ENCODE peak calls at places on chromosomes 16 and 17, in six cellular contexts. H is spleen, V is suprapubic skin, Y is HL-60, N is transverse colon, U is stomach. I is an unnamed sample.

GRCh38 chr16:1013593-1013900 is 32.0 kb downstream of the SOX8 start:
- DNase-seq in N (no peak), V (no peak), U (no peak), H (no peak), Y (no peak), I (no peak)

GRCh38 chr16:20747030-20747816 is 5.6 kb upstream of the THUMPD1 start:
- DNase-seq in V (no peak), N (no peak), H (no peak), U (no peak), Y (peak), I (no peak)

GRCh38 chr16:47713225-47713595 is 252.1 kb downstream of the PHKB start:
- DNase-seq in V (no peak), Y (no peak), U (no peak), H (no peak), N (no peak), I (peak)

GRCh38 chr17:57197672-57198071 is 58.7 kb upstream of the MSI2 start:
- DNase-seq in H (no peak), U (no peak), V (no peak), Y (no peak), N (no peak), I (no peak)

GRCh38 chr16:85437161-85438052 is 175.7 kb upstream of the GSE1 start:
- DNase-seq in H (no peak), N (peak), U (peak), V (peak), Y (peak), I (no peak)

GRCh38 chr16:86537486-86537885 is 17.5 kb downstream of the MTHFSD start:
- DNase-seq in N (no peak), Y (no peak), V (no peak), H (no peak), U (no peak), I (no peak)

GRCh38 chr17:50685334-50685665 is 22.4 kb downstream of the ANKRD40 start:
- DNase-seq in Y (no peak), H (no peak), V (no peak), N (no peak), U (no peak), I (no peak)

GRCh38 chr16:66927012-66927436 is 1.7 kb upstream of the RRAD start:
- DNase-seq in H (no peak), U (no peak), Y (no peak), V (no peak), N (no peak), I (no peak)

GRCh38 chr17:81685108-81685507 is 1.3 kb downstream of the HGS start:
- DNase-seq in H (no peak), V (no peak), Y (no peak), N (no peak), U (no peak), I (no peak)

GRCh38 chr17:82228842-82229685 is at the start of gene SLC16A3:
- DNase-seq in U (peak), N (peak), V (peak), H (peak), Y (peak), I (peak)

GRCh38 chr17:67993153-67993997 is 2.9 kb downstream of the C17orf58 start:
- DNase-seq in U (peak), H (peak), N (peak), V (peak), Y (peak), I (peak)

GRCh38 chr16:5022521-5022920 is 11.2 kb downstream of the NAGPA start:
- DNase-seq in Y (no peak), V (no peak), H (no peak), N (no peak), U (no peak), I (no peak)

GRCh38 chr17:8514801-8515200 is 79.1 kb downstream of the NDEL1 start:
- DNase-seq in N (no peak), U (no peak), V (no peak), H (no peak), Y (no peak), I (no peak)

GRCh38 chr17:41444640-41445039 is 3.9 kb upstream of the KRT38 start:
- DNase-seq in V (no peak), H (no peak), Y (no peak), N (no peak), U (no peak), I (no peak)

GRCh38 chr16:50282010-50282538 is 15.7 kb downstream of the ADCY7 start:
- DNase-seq in Y (peak), U (peak), N (peak), V (no peak), H (peak), I (peak)

GRCh38 chr16:80517846-80518245 is 22.9 kb upstream of the DYNLRB2 start:
- DNase-seq in H (no peak), N (no peak), Y (no peak), V (no peak), U (no peak), I (no peak)
- TF ChIP-seq POLR2AphosphoS5 in H (no peak), N (no peak), Y (no peak), V (no peak), U (no peak), I (no peak)

GRCh38 chr17:59698143-59698542 is 9.1 kb downstream of the PTRH2 start:
- DNase-seq in V (no peak), N (no peak), U (no peak), H (no peak), Y (no peak), I (no peak)
- TF ChIP-seq POLR2AphosphoS5 in V (no peak), N (no peak), U (no peak), H (no peak), Y (no peak), I (no peak)

DNA sequence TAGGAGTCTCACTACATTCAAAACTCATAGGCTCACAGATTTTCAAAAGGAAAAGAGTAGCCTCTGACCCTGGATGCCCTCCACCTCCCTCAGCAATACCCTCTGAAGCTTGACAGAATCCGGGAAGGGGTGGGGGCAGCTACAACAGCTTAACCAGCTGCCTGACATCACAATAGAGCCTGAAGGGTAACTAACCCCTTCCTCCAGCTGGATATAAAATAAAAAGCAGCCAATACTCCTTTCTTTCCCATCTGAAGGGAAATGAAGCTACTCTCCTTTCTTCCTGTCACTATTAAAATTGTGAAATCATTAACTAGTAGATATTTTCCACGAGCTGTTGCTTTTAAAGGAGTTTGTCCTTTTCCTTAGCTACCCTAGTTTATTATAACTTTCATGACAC is 24.0 kb downstream of the USP31 start:
- DNase-seq in U (no peak), H (no peak), V (no peak), Y (no peak), N (no peak), I (no peak)
- TF ChIP-seq POLR2AphosphoS5 in U (no peak), H (no peak), V (no peak), Y (no peak), N (no peak), I (no peak)

GRCh38 chr16:81693467-81694303 is 85.4 kb upstream of the PLCG2 start:
- DNase-seq in Y (no peak), U (no peak), H (no peak), N (peak), V (no peak), I (no peak)
- TF ChIP-seq POLR2AphosphoS5 in Y (no peak), U (peak), H (no peak), N (no peak), V (no peak), I (no peak)

GRCh38 chr17:45132569-45133463 is 501 bp upstream of the PLCD3 start:
- DNase-seq in U (peak), N (peak), H (peak), V (peak), Y (peak), I (peak)
- TF ChIP-seq POLR2AphosphoS5 in U (no peak), N (peak), H (peak), V (peak), Y (no peak), I (no peak)

DNA sequence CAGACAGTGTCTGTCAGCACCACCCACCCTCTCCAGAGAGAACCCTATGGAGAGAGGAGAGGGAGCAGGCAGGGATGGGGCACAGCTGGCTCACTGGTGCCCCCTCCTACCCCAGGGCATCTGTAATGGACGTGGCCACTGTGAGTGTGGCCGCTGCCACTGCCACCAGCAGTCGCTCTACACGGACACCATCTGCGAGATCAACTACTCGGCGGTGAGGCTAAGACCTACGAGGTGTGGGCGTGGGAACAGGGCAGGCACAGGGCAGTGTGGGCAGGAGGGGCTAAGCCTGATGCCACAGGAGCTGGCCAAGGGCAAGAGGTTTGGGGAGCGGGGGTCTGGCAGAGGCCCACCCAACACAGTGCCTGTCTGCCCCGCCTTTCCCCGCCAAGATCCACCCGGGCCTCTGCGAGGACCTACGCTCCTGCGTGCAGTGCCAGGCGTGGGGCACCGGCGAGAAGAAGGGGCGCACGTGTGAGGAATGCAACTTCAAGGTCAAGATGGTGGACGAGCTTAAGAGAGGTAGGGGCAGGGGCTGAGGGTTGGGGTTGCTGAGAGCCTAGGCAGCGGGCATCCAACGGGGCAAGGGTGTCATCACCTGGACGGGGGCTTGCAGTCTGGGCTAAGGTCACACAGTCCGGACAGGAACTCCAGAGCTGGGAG is 15.0 kb downstream of the ITGB4 start:
- DNase-seq in Y (no peak), H (no peak), V (peak), U (no peak), N (no peak), I (no peak)
- TF ChIP-seq POLR2AphosphoS5 in Y (no peak), H (no peak), V (no peak), U (no peak), N (no peak), I (no peak)

GRCh38 chr17:35942588-35943186 is 826 bp downstream of the LYZL6 start:
- DNase-seq in H (no peak), N (peak), Y (no peak), U (no peak), V (no peak), I (no peak)
- TF ChIP-seq POLR2AphosphoS5 in H (no peak), N (no peak), Y (no peak), U (no peak), V (no peak), I (no peak)

DNA sequence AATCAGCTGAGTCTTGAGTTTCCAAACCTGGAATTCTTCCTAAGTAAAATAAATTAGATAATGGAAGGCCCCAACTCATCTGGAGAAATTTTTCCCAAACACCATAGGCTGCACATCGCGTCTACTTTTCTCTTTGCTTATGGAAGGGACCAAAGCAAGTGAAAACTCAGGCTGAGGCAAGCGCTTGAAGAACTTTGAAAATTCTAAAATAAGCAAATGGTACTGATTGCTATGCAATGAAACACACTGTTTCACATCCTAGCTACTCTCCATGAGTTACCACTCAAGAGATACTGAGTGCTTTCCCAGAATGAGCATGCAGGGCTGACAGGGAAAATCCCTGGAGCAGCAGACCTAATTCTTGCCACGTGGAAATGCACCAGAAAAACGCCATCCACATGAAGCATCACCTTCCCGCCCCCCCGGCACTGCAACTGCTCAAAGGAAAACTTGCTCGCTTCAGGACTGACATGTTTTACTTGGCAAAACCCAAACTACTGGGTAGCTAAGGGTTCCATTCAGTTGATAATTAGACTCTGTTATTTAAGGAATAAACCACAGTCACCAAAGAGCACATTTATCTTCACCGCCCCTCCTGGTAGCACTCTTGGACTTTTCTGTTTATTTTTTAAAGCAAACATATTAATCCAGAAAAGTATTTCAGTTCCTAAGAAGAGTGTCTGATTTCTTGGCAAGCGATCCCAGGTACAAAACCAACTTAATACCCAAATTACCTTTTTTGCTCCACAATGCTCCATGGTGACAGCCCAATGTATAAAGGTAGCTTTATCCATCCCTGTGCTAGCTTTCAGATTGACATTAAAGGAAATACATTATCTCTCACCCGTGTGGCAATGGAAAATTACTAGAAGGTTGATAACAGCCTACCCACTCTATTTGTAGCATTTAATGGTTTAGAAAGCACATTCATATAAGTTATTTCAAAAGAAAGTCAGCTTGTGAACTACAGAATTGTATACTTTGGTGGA is 62.5 kb downstream of the WDR59 start:
- DNase-seq in H (no peak), N (no peak), V (no peak), Y (no peak), U (no peak), I (no peak)
- TF ChIP-seq POLR2AphosphoS5 in H (no peak), N (no peak), V (no peak), Y (no peak), U (peak), I (no peak)